ENCODE peak calls at places on chromosomes 5 and 9, in six cellular contexts. H is pancreas; Q is colonic mucosa; O is psoas muscle; G is CD8-positive, alpha-beta memory T cell; W is stomach. J is an unnamed sample. For H3K4me1 and H3K9me3, the result is how much of the 10 kb centered on the place peaks cover.

GRCh38 chr5:76332620-76333170 is 70.4 kb upstream of the IQGAP2 start:
- DNase-seq in H (no peak), Q (no peak), O (no peak), G (no peak), W (no peak), J (no peak)

GRCh38 chr5:39948867-39949468 is 524.2 kb upstream of the DAB2 start:
- DNase-seq in H (peak), Q (peak), O (no peak), G (peak), W (peak), J (peak)

GRCh38 chr9:89400398-89401116 is 82.3 kb downstream of the SECISBP2 start:
- DNase-seq in H (no peak), Q (no peak), O (no peak), G (no peak), W (no peak), J (no peak)

GRCh38 chr5:167898361-167899042 is 392.9 kb upstream of the WWC1 start:
- DNase-seq in H (no peak), Q (no peak), O (no peak), G (no peak), W (no peak), J (no peak)

GRCh38 chr9:16729656-16730055 is 140.8 kb downstream of the BNC2 start:
- DNase-seq in H (no peak), Q (no peak), O (no peak), G (no peak), W (no peak), J (no peak)

GRCh38 chr9:35035851-35036701 is 36.3 kb downstream of the VCP start:
- DNase-seq in H (no peak), Q (peak), O (peak), G (no peak), W (peak), J (no peak)

GRCh38 chr5:180052211-180052818 is 19.2 kb downstream of the RNF130 start:
- DNase-seq in H (no peak), Q (no peak), O (no peak), G (no peak), W (no peak), J (no peak)

GRCh38 chr5:42919600-42919999 is 107.9 kb upstream of the SELENOP start:
- DNase-seq in H (no peak), Q (no peak), O (no peak), G (no peak), W (no peak), J (no peak)

GRCh38 chr5:103669615-103670014 is 107.0 kb upstream of the NUDT12 start:
- DNase-seq in H (no peak), Q (no peak), O (no peak), G (no peak), W (no peak), J (no peak)

GRCh38 chr9:113589890-113590289 is 126.4 kb downstream of the RGS3 start:
- DNase-seq in H (no peak), Q (no peak), O (no peak), G (no peak), W (no peak), J (no peak)

GRCh38 chr5:169350759-169351240 is 49.9 kb upstream of the SLIT3 start:
- DNase-seq in H (no peak), Q (peak), O (peak), G (no peak), W (no peak), J (no peak)

GRCh38 chr9:4211806-4212205 is 88.1 kb downstream of the GLIS3 start:
- DNase-seq in H (no peak), Q (no peak), O (no peak), G (no peak), W (no peak), J (no peak)

GRCh38 chr5:124662261-124662781 is 84.1 kb downstream of the ZNF608 start:
- DNase-seq in H (no peak), Q (peak), O (no peak), G (no peak), W (no peak), J (no peak)

GRCh38 chr5:139470821-139471300 is at the start of gene SMIM33:
- DNase-seq in H (no peak), Q (peak), O (no peak), G (peak), W (peak), J (no peak)

GRCh38 chr9:2461886-2462285 is 159.7 kb upstream of the VLDLR start:
- DNase-seq in H (no peak), Q (no peak), O (no peak), G (no peak), W (no peak), J (no peak)

GRCh38 chr9:32587901-32588300 is 14.9 kb upstream of the NDUFB6 start:
- DNase-seq in H (no peak), Q (no peak), O (no peak), G (no peak), W (no peak), J (no peak)

GRCh38 chr9:76650692-76651091 is 113.5 kb upstream of the PCA3 start:
- DNase-seq in H (no peak), Q (no peak), O (no peak), G (no peak), W (no peak), J (no peak)

GRCh38 chr5:139058121-139058520 is 140.0 kb downstream of the SIL1 start:
- DNase-seq in H (no peak), Q (no peak), O (no peak), G (no peak), W (no peak), J (no peak)

GRCh38 chr5:76701298-76701697 is 14.6 kb upstream of the F2R start:
- DNase-seq in H (no peak), Q (no peak), O (peak), G (no peak), W (no peak), J (peak)

GRCh38 chr5:132747064-132747692 is at the start of gene CCNI2:
- DNase-seq in H (peak), Q (peak), O (peak), G (peak), W (peak), J (no peak)

GRCh38 chr5:179974946-179975712 is 67.4 kb upstream of the TBC1D9B start:
- DNase-seq in H (no peak), Q (peak), O (no peak), G (peak), W (no peak), J (no peak)

GRCh38 chr9:103798620-103799019 is 295.5 kb upstream of the SMC2 start:
- DNase-seq in H (no peak), Q (no peak), O (no peak), G (no peak), W (no peak), J (no peak)

GRCh38 chr5:169893010-169893409 is 87.3 kb downstream of the INSYN2B start:
- DNase-seq in H (no peak), Q (no peak), O (no peak), G (no peak), W (no peak), J (no peak)

GRCh38 chr9:82124090-82124489 is 135.5 kb downstream of the SPATA31D1 start:
- DNase-seq in H (no peak), Q (no peak), O (no peak), G (no peak), W (no peak), J (no peak)

GRCh38 chr9:76904661-76905457 is 1.1 kb downstream of the PRUNE2 start:
- DNase-seq in H (no peak), Q (peak), O (no peak), G (no peak), W (no peak), J (no peak)

GRCh38 chr9:108842610-108843295 is 13.0 kb downstream of the ACTL7B start:
- DNase-seq in H (no peak), Q (no peak), O (no peak), G (no peak), W (no peak), J (no peak)

GRCh38 chr5:38347896-38348295 is 89.5 kb downstream of the EGFLAM start:
- DNase-seq in H (no peak), Q (no peak), O (no peak), G (no peak), W (no peak), J (no peak)
- H3K4me1 ChIP-seq in H (under half), Q (under half), O (under half), G (under half), W (under half), J (under half)

DNA sequence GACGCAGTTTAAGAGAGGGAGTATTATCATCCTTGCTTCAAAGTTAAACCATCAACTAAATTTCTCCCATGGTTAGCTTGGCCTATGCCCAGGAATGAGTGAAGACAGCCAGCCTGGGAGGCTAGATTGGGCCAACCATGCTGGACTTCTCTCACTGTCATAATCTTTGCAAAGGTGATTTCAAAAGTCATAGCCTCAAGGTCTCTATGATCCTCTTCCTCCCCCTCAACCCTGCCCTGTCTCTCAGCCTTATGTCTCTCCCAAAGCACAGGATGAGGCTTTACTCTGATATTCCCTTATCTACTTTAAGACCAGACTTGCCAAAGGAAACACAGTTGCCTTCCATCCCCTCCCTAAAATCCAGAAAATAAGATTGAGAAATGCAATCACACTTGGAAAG is 113.6 kb upstream of the ANKRD55 start:
- DNase-seq in H (no peak), Q (no peak), O (no peak), G (no peak), W (no peak), J (no peak)
- H3K9me3 ChIP-seq in H (under half), Q (under half), O (under half), G (under half), W (under half), J (under half)

GRCh38 chr9:137665226-137665625 is 46.4 kb downstream of the EHMT1 start:
- DNase-seq in H (no peak), Q (no peak), O (no peak), G (no peak), W (no peak), J (no peak)

GRCh38 chr9:137665697-137666504 is 47.1 kb downstream of the EHMT1 start:
- DNase-seq in H (no peak), Q (no peak), O (no peak), G (no peak), W (no peak), J (no peak)

GRCh38 chr9:137666505-137666809 is 47.7 kb downstream of the EHMT1 start:
- DNase-seq in H (no peak), Q (no peak), O (no peak), G (no peak), W (no peak), J (no peak)

GRCh38 chr9:137664676-137665075 is 45.9 kb downstream of the EHMT1 start:
- DNase-seq in H (no peak), Q (peak), O (no peak), G (no peak), W (peak), J (no peak)

GRCh38 chr9:137663584-137663983 is 44.8 kb downstream of the EHMT1 start:
- DNase-seq in H (no peak), Q (no peak), O (no peak), G (no peak), W (no peak), J (no peak)
- H3K4me1 ChIP-seq in H (under half), Q (under half), O (under half), G (under half), W (under half), J (under half)

DNA sequence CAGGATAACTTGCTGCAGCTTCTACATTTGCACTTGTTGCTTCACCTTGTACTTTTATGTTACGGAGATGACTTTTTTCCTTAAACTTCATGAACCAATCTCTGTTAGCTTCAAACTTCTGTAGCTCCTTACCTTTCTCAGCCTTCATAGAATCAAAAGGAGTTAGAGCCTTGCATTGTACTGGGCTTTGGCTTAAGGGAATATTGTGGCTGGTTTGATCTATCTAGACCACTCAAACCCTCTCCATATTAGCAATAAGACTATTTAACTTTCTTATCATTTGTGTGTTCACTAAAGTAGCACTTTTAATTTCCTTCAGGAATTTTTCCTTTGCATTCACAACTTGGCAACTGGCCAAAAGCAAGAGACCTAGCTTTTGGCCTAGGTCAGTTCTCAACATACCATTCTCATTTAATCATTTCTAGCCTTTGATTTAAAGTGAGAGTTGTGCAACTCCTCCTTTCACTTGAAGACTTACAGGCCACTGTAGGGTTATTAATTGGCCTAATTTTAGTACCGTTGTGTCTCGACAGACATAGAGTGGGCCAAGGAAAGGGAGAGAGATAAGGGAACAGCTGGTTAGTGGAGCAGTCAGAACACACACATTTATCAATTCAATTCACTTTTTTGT is 63.7 kb downstream of the SHOC1 start:
- DNase-seq in H (no peak), Q (no peak), O (no peak), G (no peak), W (no peak), J (no peak)
- H3K9me3 ChIP-seq in H (under half), Q (under half), O (under half), G (under half), W (under half), J (under half)

DNA sequence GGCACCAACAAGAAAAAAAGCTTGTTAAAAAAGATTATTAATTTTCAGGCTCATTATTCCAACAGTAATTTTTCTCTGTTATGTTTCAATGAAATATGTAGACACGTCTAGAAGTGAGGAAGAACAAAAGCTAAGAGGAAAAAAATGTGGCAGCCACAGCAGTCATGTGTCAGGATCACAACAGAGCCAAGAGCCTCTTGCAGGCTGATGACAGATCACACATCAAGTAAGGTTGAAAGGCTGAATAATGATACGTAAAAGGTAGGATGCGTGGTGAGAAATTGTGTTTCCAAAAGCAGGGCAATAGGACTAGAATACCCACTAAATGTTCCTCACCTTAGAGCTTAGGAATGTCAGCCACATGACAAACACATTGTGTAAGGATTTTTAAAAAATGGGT is 124.8 kb downstream of the HTR1A start:
- DNase-seq in H (no peak), Q (no peak), O (no peak), G (no peak), W (no peak), J (no peak)
- H3K4me1 ChIP-seq in H (under half), Q (under half), O (under half), G (under half), W (under half), J (under half)

DNA sequence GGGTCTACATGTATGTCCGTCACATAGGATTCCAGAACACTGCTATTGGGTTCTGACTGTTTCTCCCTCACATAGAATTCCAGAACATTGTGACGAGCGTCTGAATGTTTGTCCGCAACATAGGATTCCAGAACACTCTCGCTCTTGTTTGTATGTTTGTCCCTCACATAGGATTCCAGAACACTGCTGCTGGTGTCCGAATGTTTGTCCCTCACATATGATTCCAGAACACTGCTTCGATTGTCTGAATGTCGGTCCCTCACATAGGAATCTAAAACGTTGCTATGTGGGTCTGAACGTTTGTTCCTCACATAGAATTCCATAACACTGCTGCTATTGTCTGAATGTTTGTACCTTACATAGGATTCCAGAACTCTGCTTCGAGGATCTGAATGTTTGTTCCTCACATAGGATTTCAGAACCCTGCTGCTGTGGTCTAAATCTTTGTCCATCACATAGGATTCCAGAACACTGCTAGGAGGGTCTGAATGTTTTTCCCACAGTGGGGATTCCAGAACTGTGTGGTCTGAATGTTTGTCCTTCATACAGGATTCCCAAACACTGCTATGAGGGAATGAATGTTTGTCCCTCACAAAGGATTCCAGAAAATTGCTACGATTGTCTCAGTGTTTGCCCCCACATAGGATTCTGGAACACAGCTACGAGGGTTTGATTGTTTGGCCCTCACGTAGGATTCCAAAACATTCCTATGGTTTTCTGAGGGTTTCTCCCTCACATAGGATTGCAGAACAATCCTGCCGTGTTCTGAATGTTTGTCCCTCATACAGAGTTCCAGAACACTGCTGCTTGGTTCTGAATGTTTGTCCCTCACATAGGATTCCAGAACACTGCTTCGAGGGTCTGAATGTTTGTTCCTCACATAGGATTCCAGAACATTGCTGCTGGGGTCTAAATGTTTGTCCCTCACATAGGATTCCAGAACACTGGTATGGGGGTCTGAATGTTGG is 220.5 kb downstream of the FOXD4L6 start:
- DNase-seq in H (no peak), Q (no peak), O (no peak), G (no peak), W (no peak), J (no peak)
- H3K9me3 ChIP-seq in H (under half), Q (under half), O (half or more), G (half or more), W (half or more), J (half or more)

GRCh38 chr5:6830643-6831239 is 117.5 kb downstream of the TENT4A start:
- DNase-seq in H (no peak), Q (no peak), O (no peak), G (no peak), W (no peak), J (no peak)

GRCh38 chr5:6829150-6829784 is 116.0 kb downstream of the TENT4A start:
- DNase-seq in H (no peak), Q (no peak), O (no peak), G (no peak), W (no peak), J (no peak)

GRCh38 chr5:6826756-6827155 is 113.5 kb downstream of the TENT4A start:
- DNase-seq in H (no peak), Q (no peak), O (no peak), G (no peak), W (no peak), J (no peak)

GRCh38 chr5:6825678-6826244 is 112.5 kb downstream of the TENT4A start:
- DNase-seq in H (peak), Q (no peak), O (no peak), G (no peak), W (no peak), J (no peak)

GRCh38 chr5:6827815-6828214 is 114.6 kb downstream of the TENT4A start:
- DNase-seq in H (no peak), Q (no peak), O (no peak), G (peak), W (no peak), J (no peak)
- H3K4me1 ChIP-seq in H (under half), Q (under half), O (under half), G (under half), W (under half), J (under half)

J was measured in tibial nerve.